ENCODE peak calls at places on chromosomes 2 and 18, in five cellular contexts. Z is hippocampal formation, E is iris pigment epithelial cell, F is Daoy, S is DMS153. X is an unnamed sample.

GRCh38 chr2:134199123-134199522 is 54.7 kb upstream of the MGAT5 start:
- DNase-seq in Z (no peak), E (peak), F (no peak), S (no peak), X (no peak)

GRCh38 chr2:54599914-54600313 is 123.5 kb upstream of the EML6 start:
- DNase-seq in Z (no peak), E (no peak), F (peak), S (no peak), X (peak)

GRCh38 chr2:23791030-23791429 is 135.9 kb downstream of the ATAD2B start:
- DNase-seq in Z (no peak), E (peak), F (peak), S (no peak), X (no peak)

GRCh38 chr18:75109001-75109400 is 99.9 kb downstream of the PTGR3 start:
- DNase-seq in Z (no peak), E (no peak), F (no peak), S (no peak), X (no peak)

GRCh38 chr2:43218550-43219382 is 7.6 kb downstream of the ZFP36L2 start:
- DNase-seq in Z (no peak), E (peak), F (peak), S (peak), X (no peak)

GRCh38 chr2:226756131-226756530 is 43.5 kb downstream of the IRS1 start:
- DNase-seq in Z (no peak), E (peak), F (peak), S (no peak), X (no peak)

GRCh38 chr18:49394191-49394590 is 66.3 kb downstream of the DYM start:
- DNase-seq in Z (no peak), E (no peak), F (no peak), S (no peak), X (no peak)

GRCh38 chr2:71700880-71701397 is 247.6 kb downstream of the DYSF start:
- DNase-seq in Z (peak), E (no peak), F (no peak), S (no peak), X (peak)

GRCh38 chr2:216345846-216346245 is 26.4 kb downstream of the MARCHF4 start:
- DNase-seq in Z (no peak), E (no peak), F (no peak), S (no peak), X (no peak)

GRCh38 chr2:65228249-65228750 is 669 bp downstream of the ACTR2 start:
- DNase-seq in Z (peak), E (peak), F (no peak), S (peak), X (no peak)

GRCh38 chr2:66575625-66576371 is 140.9 kb downstream of the MEIS1 start:
- DNase-seq in Z (no peak), E (no peak), F (peak), S (no peak), X (peak)

GRCh38 chr2:64015898-64016297 is 3.3 kb downstream of the VPS54 start:
- DNase-seq in Z (no peak), E (no peak), F (no peak), S (no peak), X (no peak)

GRCh38 chr2:125858366-125858765 is 797.6 kb upstream of the GYPC start:
- DNase-seq in Z (no peak), E (no peak), F (no peak), S (no peak), X (no peak)

GRCh38 chr2:9658972-9659371 is 28.2 kb upstream of the YWHAQ start:
- DNase-seq in Z (no peak), E (peak), F (peak), S (no peak), X (no peak)

GRCh38 chr18:31660763-31661162 is 23.6 kb downstream of the B4GALT6 start:
- DNase-seq in Z (no peak), E (no peak), F (no peak), S (no peak), X (no peak)

GRCh38 chr2:84481702-84482101 is 22.6 kb upstream of the SUCLG1 start:
- DNase-seq in Z (no peak), E (peak), F (peak), S (no peak), X (peak)

X was measured in AG08396.